ENCODE peak calls at places on chromosomes 12 and 14, in eight cellular contexts. W is IMR-90, R is uterus, C is endothelial cell of umbilical vein, M is ovary, E is heart left ventricle, B is transverse colon, F is suprapubic skin. H is an unnamed sample.
A peak's percentile ranks its signal among the peaks of the same experiment; 100 is the strongest.

GRCh38 chr12:96719671-96720362 is 187.2 kb upstream of the NEDD1 start:
- DNase-seq in C (peak; percentile 63), E (no peak), R (no peak), W (peak; percentile 40), M (no peak), B (peak; percentile 9), F (no peak), H (no peak)

GRCh38 chr12:130557876-130558770 is 158.0 kb downstream of the RIMBP2 start:
- DNase-seq in M (no peak), C (no peak), W (no peak), E (no peak), F (no peak), B (peak; percentile 84), R (no peak), H (no peak)

GRCh38 chr14:61847861-61848260 is 85.6 kb downstream of the SNAPC1 start:
- DNase-seq in E (no peak), F (no peak), W (no peak), B (no peak), R (no peak), M (no peak), C (no peak), H (no peak)

GRCh38 chr14:95480109-95480886 is 36.2 kb downstream of the SYNE3 start:
- DNase-seq in R (peak; percentile 72), B (peak; percentile 38), E (peak; percentile 78), W (peak; percentile 31), C (no peak), M (peak; percentile 62), F (peak; percentile 90), H (peak; percentile 34)

GRCh38 chr12:101759396-101760047 is 20.3 kb upstream of the SYCP3 start:
- DNase-seq in E (no peak), R (no peak), W (peak; percentile 35), M (no peak), B (no peak), F (no peak), C (peak; percentile 33), H (no peak)

GRCh38 chr14:32593290-32593942 is 264.3 kb downstream of the AKAP6 start:
- DNase-seq in B (no peak), F (no peak), E (no peak), W (peak; percentile 69), C (no peak), R (no peak), M (no peak), H (no peak)

GRCh38 chr12:42868291-42868690 is 278.7 kb upstream of the PRICKLE1 start:
- DNase-seq in E (no peak), R (no peak), M (no peak), F (no peak), C (no peak), W (no peak), B (no peak), H (no peak)

GRCh38 chr12:67669925-67670631 is 21.5 kb downstream of the DYRK2 start:
- DNase-seq in E (no peak), M (no peak), C (no peak), F (no peak), W (no peak), B (no peak), R (no peak), H (no peak)

GRCh38 chr12:111792155-111792876 is 25.6 kb downstream of the ALDH2 start:
- DNase-seq in F (no peak), E (peak; percentile 89), B (peak; percentile 69), C (no peak), W (peak; percentile 41), M (peak; percentile 93), R (peak; percentile 67), H (peak; percentile 54)

GRCh38 chr12:110688446-110689001 is 391 bp downstream of the HVCN1 start:
- DNase-seq in B (no peak), C (peak; percentile 21), F (no peak), R (no peak), W (no peak), E (no peak), M (no peak), H (no peak)

GRCh38 chr12:7107181-7108041 is 1.6 kb downstream of the C1RL start:
- DNase-seq in C (no peak), W (no peak), F (no peak), M (no peak), R (no peak), B (no peak), E (no peak), H (no peak)

GRCh38 chr14:44833376-44833775 is 128.4 kb downstream of the KLHL28 start:
- DNase-seq in E (no peak), W (peak; percentile 43), F (no peak), M (no peak), R (no peak), B (no peak), C (no peak), H (no peak)

GRCh38 chr14:59918824-59919581 is 941 bp upstream of the LRRC9 start:
- DNase-seq in M (no peak), F (no peak), R (no peak), B (peak; percentile 12), E (peak; percentile 26), C (peak; percentile 38), W (peak; percentile 18), H (peak; percentile 35)

GRCh38 chr14:100786820-100787219 is 39.1 kb upstream of the MEG3 start:
- DNase-seq in M (no peak), F (no peak), R (no peak), W (no peak), E (no peak), C (no peak), B (no peak), H (no peak)

GRCh38 chr12:47920913-47921312 is 16.1 kb upstream of the VDR start:
- DNase-seq in E (no peak), R (no peak), C (no peak), W (no peak), F (no peak), B (no peak), M (no peak), H (no peak)

GRCh38 chr12:89946518-89946917 is 237.9 kb upstream of the ATP2B1 start:
- DNase-seq in M (no peak), B (peak; percentile 30), C (no peak), W (no peak), R (no peak), F (no peak), E (no peak), H (no peak)

GRCh38 chr14:63413009-63413408 is 94.3 kb upstream of the GPHB5 start:
- DNase-seq in F (no peak), W (peak; percentile 6), M (no peak), C (no peak), B (no peak), E (no peak), R (no peak), H (no peak)

GRCh38 chr12:14920475-14921126 is 17.7 kb downstream of the ERP27 start:
- DNase-seq in C (no peak), B (no peak), F (no peak), M (no peak), E (no peak), R (no peak), W (no peak), H (no peak)

GRCh38 chr14:104554608-104555401 is 24.8 kb upstream of the C14orf180 start:
- DNase-seq in E (peak; percentile 22), C (no peak), F (no peak), M (no peak), B (peak; percentile 4), W (no peak), R (peak; percentile 15), H (peak; percentile 6)

GRCh38 chr14:74491952-74492351 is 1.2 kb downstream of the NPC2 start:
- DNase-seq in C (peak; percentile 26), E (no peak), F (no peak), M (no peak), R (no peak), B (no peak), W (peak; percentile 40), H (no peak)

GRCh38 chr14:74488788-74489397 is 4.2 kb downstream of the NPC2 start:
- DNase-seq in B (no peak), M (no peak), C (peak; percentile 86), F (no peak), R (no peak), E (no peak), W (peak; percentile 67), H (no peak)

GRCh38 chr14:74495356-74495755 is 1.8 kb downstream of the ISCA2 start:
- DNase-seq in W (no peak), C (no peak), B (no peak), M (no peak), F (no peak), R (no peak), E (no peak), H (no peak)

GRCh38 chr14:74493343-74494261 is at the start of gene ISCA2:
- DNase-seq in F (peak; percentile 100), B (peak; percentile 100), E (peak; percentile 100), R (peak; percentile 100), C (peak; percentile 99), M (peak; percentile 99), W (peak; percentile 99), H (peak; percentile 100)

GRCh38 chr14:74492413-74493342 is at the start of gene NPC2:
- DNase-seq in F (no peak), W (no peak), M (no peak), E (no peak), C (peak; percentile 45), R (no peak), B (no peak), H (no peak)
- TF ChIP-seq POLR2A in F (no peak), W (no peak), M (peak; percentile 62), E (peak; percentile 64), C (peak; percentile 66), R (peak; percentile 77), B (peak; percentile 81), H (peak; percentile 22)

GRCh38 chr12:53198470-53199110 is 8.5 kb downstream of the ITGB7 start:
- DNase-seq in F (peak; percentile 62), W (no peak), M (no peak), E (no peak), B (no peak), R (no peak), C (no peak), H (no peak)

GRCh38 chr12:53196486-53196885 is 10.6 kb downstream of the ITGB7 start:
- DNase-seq in M (no peak), B (no peak), W (no peak), E (no peak), R (no peak), C (no peak), F (peak; percentile 75), H (no peak)

GRCh38 chr12:53195516-53196420 is 11.3 kb downstream of the ITGB7 start:
- DNase-seq in M (no peak), R (no peak), F (peak; percentile 53), B (no peak), E (no peak), C (no peak), W (no peak), H (no peak)

GRCh38 chr12:53194973-53195372 is 12.1 kb downstream of the ITGB7 start:
- DNase-seq in M (no peak), E (no peak), B (no peak), R (no peak), F (no peak), C (no peak), W (no peak), H (no peak)

GRCh38 chr12:53197011-53197640 is 9.9 kb downstream of the ITGB7 start:
- DNase-seq in M (no peak), F (peak; percentile 63), B (no peak), R (no peak), E (no peak), C (no peak), W (no peak), H (no peak)
- H3K27me3 ChIP-seq in M (no peaks in the 10 kb centered on the region), F (no peaks in the 10 kb centered on the region), B (no peaks in the 10 kb centered on the region), R (no peaks in the 10 kb centered on the region), E (no peaks in the 10 kb centered on the region), C (no peaks in the 10 kb centered on the region), W (peaks cover 2% of the 10 kb centered on the region), H (no peaks in the 10 kb centered on the region)

GRCh38 chr14:93206793-93207467 is at the start of the genes GON7 and UBR7:
- DNase-seq in B (peak; percentile 97), R (peak; percentile 94), F (peak; percentile 96), C (peak; percentile 97), W (peak; percentile 96), E (peak; percentile 97), M (peak; percentile 94), H (peak; percentile 95)
- TF ChIP-seq POLR2A in B (peak; percentile 84), R (peak; percentile 61), F (peak; percentile 28), C (peak; percentile 76), W (peak; percentile 80), E (peak; percentile 73), M (peak; percentile 77), H (peak; percentile 87)

GRCh38 chr12:58097741-58098140 is 156.4 kb downstream of the ATP23 start:
- DNase-seq in B (no peak), F (no peak), W (no peak), R (no peak), C (no peak), M (no peak), E (no peak), H (no peak)
- H3K27me3 ChIP-seq in B (no peaks in the 10 kb centered on the region), F (no peaks in the 10 kb centered on the region), W (no peaks in the 10 kb centered on the region), R (no peaks in the 10 kb centered on the region), C (peaks cover under 1% of the 10 kb centered on the region), M (no peaks in the 10 kb centered on the region), E (no peaks in the 10 kb centered on the region), H (no peaks in the 10 kb centered on the region)

H was measured in body of pancreas.